ENCODE peak calls at places on chromosomes 3 and 15, in six cellular contexts. One of them, this sample, is unnamed.
A peak's percentile ranks its signal among the peaks of the same experiment; 100 is the strongest.

GRCh38 chr3:139715736-139716135 is 38.0 kb upstream of the NMNAT3 start:
- DNase-seq in GM12891: no peak
- DNase-seq in H1: no peak
- DNase-seq in K562: no peak
- DNase-seq in GM12878: no peak
- DNase-seq in HepG2: no peak
- DNase-seq in this sample: no peak

GRCh38 chr3:74393426-74393825 is 221.0 kb downstream of the CNTN3 start:
- DNase-seq in GM12891: no peak
- DNase-seq in H1: no peak
- DNase-seq in K562: no peak
- DNase-seq in GM12878: no peak
- DNase-seq in HepG2: no peak
- DNase-seq in this sample: no peak

GRCh38 chr15:49831206-49831965 is 210.5 kb downstream of the DTWD1 start:
- DNase-seq in GM12891: no peak
- DNase-seq in H1: no peak
- DNase-seq in K562: no peak
- DNase-seq in GM12878: no peak
- DNase-seq in HepG2: no peak
- DNase-seq in this sample: no peak

GRCh38 chr15:45254405-45255293 is 2.6 kb downstream of the SLC28A2 start:
- DNase-seq in GM12891: no peak
- DNase-seq in H1: no peak
- DNase-seq in K562: no peak
- DNase-seq in GM12878: no peak
- DNase-seq in HepG2: no peak
- DNase-seq in this sample: no peak

GRCh38 chr15:85048430-85048829 is 66.8 kb downstream of the PDE8A start:
- DNase-seq in GM12891: no peak
- DNase-seq in H1: no peak
- DNase-seq in K562: no peak
- DNase-seq in GM12878: no peak
- DNase-seq in HepG2: no peak
- DNase-seq in this sample: no peak

GRCh38 chr3:61627768-61628185 is 66.4 kb downstream of the PTPRG start:
- DNase-seq in GM12891: no peak
- DNase-seq in H1: no peak
- DNase-seq in K562: no peak
- DNase-seq in GM12878: no peak
- DNase-seq in HepG2: peak; percentile 95
- DNase-seq in this sample: no peak

GRCh38 chr3:133856316-133856715 is 39.4 kb downstream of the RAB6B start:
- DNase-seq in GM12891: no peak
- DNase-seq in H1: no peak
- DNase-seq in K562: no peak
- DNase-seq in GM12878: no peak
- DNase-seq in HepG2: no peak
- DNase-seq in this sample: no peak

GRCh38 chr3:133475245-133476010 is 75.6 kb downstream of the BFSP2 start:
- DNase-seq in GM12891: peak; percentile 56
- DNase-seq in H1: no peak
- DNase-seq in K562: no peak
- DNase-seq in GM12878: peak; percentile 89
- DNase-seq in HepG2: no peak
- DNase-seq in this sample: no peak

GRCh38 chr15:48102167-48102566 is 18.6 kb upstream of the SLC24A5 start:
- DNase-seq in GM12891: no peak
- DNase-seq in H1: no peak
- DNase-seq in K562: no peak
- DNase-seq in GM12878: no peak
- DNase-seq in HepG2: no peak
- DNase-seq in this sample: no peak

GRCh38 chr3:31129241-31129640 is 234.8 kb upstream of the GADL1 start:
- DNase-seq in GM12891: no peak
- DNase-seq in H1: no peak
- DNase-seq in K562: no peak
- DNase-seq in GM12878: peak; percentile 19
- DNase-seq in HepG2: no peak
- DNase-seq in this sample: no peak

GRCh38 chr3:60053518-60054265 is 1003.9 kb upstream of the CFAP20DC start:
- DNase-seq in GM12891: no peak
- DNase-seq in H1: no peak
- DNase-seq in K562: peak; percentile 4
- DNase-seq in GM12878: no peak
- DNase-seq in HepG2: no peak
- DNase-seq in this sample: no peak

GRCh38 chr3:112090899-112091586 is 4.9 kb downstream of the C3orf52 start:
- DNase-seq in GM12891: no peak
- DNase-seq in H1: no peak
- DNase-seq in K562: no peak
- DNase-seq in GM12878: no peak
- DNase-seq in HepG2: no peak
- DNase-seq in this sample: no peak

GRCh38 chr15:31280037-31280830 is 46.4 kb upstream of the KLF13 start:
- DNase-seq in GM12891: no peak
- DNase-seq in H1: peak; percentile 43
- DNase-seq in K562: no peak
- DNase-seq in GM12878: no peak
- DNase-seq in HepG2: peak; percentile 68
- DNase-seq in this sample: no peak

GRCh38 chr3:187899246-187899645 is 154.0 kb upstream of the BCL6 start:
- DNase-seq in GM12891: no peak
- DNase-seq in H1: no peak
- DNase-seq in K562: no peak
- DNase-seq in GM12878: no peak
- DNase-seq in HepG2: no peak
- DNase-seq in this sample: no peak

GRCh38 chr3:127787071-127787490 is 35.2 kb downstream of the MGLL start:
- DNase-seq in GM12891: no peak
- DNase-seq in H1: no peak
- DNase-seq in K562: no peak
- DNase-seq in GM12878: no peak
- DNase-seq in HepG2: no peak
- DNase-seq in this sample: no peak

GRCh38 chr3:167694121-167694520 is 40.4 kb upstream of the WDR49 start:
- DNase-seq in GM12891: no peak
- DNase-seq in H1: no peak
- DNase-seq in K562: no peak
- DNase-seq in GM12878: no peak
- DNase-seq in HepG2: no peak
- DNase-seq in this sample: no peak

GRCh38 chr3:139732729-139733128 is 55.0 kb upstream of the NMNAT3 start:
- DNase-seq in GM12891: no peak
- DNase-seq in H1: no peak
- DNase-seq in K562: no peak
- DNase-seq in GM12878: no peak
- DNase-seq in HepG2: no peak
- DNase-seq in this sample: no peak

GRCh38 chr15:60704717-60705116 is 225.8 kb upstream of the ICE2 start:
- DNase-seq in GM12891: no peak
- DNase-seq in H1: no peak
- DNase-seq in K562: no peak
- DNase-seq in GM12878: no peak
- DNase-seq in HepG2: no peak
- DNase-seq in this sample: no peak

GRCh38 chr3:104764499-104764898 is 602.2 kb upstream of the ALCAM start:
- DNase-seq in GM12891: no peak
- DNase-seq in H1: no peak
- DNase-seq in K562: no peak
- DNase-seq in GM12878: no peak
- DNase-seq in HepG2: no peak
- DNase-seq in this sample: no peak

GRCh38 chr15:79640206-79640605 is 208.1 kb downstream of the MINAR1 start:
- DNase-seq in GM12891: no peak
- DNase-seq in H1: no peak
- DNase-seq in K562: no peak
- DNase-seq in GM12878: no peak
- DNase-seq in HepG2: peak; percentile 7
- DNase-seq in this sample: no peak
- TF ChIP-seq TAF1 in GM12891: no peak
- TF ChIP-seq TAF1 in H1: no peak
- TF ChIP-seq TAF1 in K562: no peak
- TF ChIP-seq TAF1 in GM12878: no peak
- TF ChIP-seq TAF1 in HepG2: no peak
- TF ChIP-seq TAF1 in this sample: no peak

DNA sequence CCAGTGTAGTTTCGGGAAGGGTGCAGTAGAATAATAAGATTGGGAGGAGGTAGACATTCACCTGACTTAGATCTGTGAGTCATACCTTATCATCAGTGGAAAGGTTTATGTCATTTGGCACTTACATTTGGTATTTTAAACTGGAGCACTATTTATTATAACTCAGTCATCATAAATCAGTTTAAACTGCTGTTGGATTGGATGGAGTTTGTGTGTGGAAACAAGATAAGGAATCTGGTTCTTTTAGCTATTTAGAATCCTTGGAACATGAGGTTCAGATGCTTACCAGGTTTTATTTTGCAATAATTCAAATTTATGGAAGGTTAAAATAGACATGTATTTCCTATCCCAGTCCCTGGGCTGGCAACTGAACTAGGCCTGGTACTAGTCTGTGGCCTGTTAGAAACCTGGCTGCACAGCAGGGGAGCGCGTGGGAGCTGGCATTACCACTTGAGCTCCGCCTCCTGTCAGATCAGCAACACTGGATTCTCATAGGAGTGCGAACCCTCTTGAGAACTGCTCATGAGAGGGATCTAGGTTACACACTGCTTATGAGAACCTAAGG is 34.5 kb downstream of the ZFAND6 start:
- DNase-seq in GM12891: no peak
- DNase-seq in H1: no peak
- DNase-seq in K562: peak; percentile 15
- DNase-seq in GM12878: no peak
- DNase-seq in HepG2: no peak
- DNase-seq in this sample: no peak
- TF ChIP-seq POLR2AphosphoS5 in GM12891: no peak
- TF ChIP-seq POLR2AphosphoS5 in H1: no peak
- TF ChIP-seq POLR2AphosphoS5 in K562: no peak
- TF ChIP-seq POLR2AphosphoS5 in GM12878: no peak
- TF ChIP-seq POLR2AphosphoS5 in HepG2: no peak
- TF ChIP-seq POLR2AphosphoS5 in this sample: no peak

GRCh38 chr15:52019394-52020252 is 604 bp downstream of the MAPK6 start:
- DNase-seq in GM12891: peak; percentile 60
- DNase-seq in H1: peak; percentile 79
- DNase-seq in K562: peak; percentile 85
- DNase-seq in GM12878: no peak
- DNase-seq in HepG2: peak; percentile 75
- DNase-seq in this sample: peak; percentile 74
- TF ChIP-seq POLR2A in GM12891: peak; percentile 56
- TF ChIP-seq POLR2A in H1: peak; percentile 3
- TF ChIP-seq POLR2A in K562: peak; percentile 67
- TF ChIP-seq POLR2A in GM12878: no peak
- TF ChIP-seq POLR2A in HepG2: peak; percentile 62
- TF ChIP-seq POLR2A in this sample: peak; percentile 56

GRCh38 chr3:171173732-171174131 is 147.2 kb upstream of the SLC2A2 start:
- DNase-seq in GM12891: no peak
- DNase-seq in H1: no peak
- DNase-seq in K562: no peak
- DNase-seq in GM12878: no peak
- DNase-seq in HepG2: no peak
- DNase-seq in this sample: no peak
- TF ChIP-seq TAF1 in GM12891: no peak
- TF ChIP-seq TAF1 in H1: no peak
- TF ChIP-seq TAF1 in K562: no peak
- TF ChIP-seq TAF1 in GM12878: no peak
- TF ChIP-seq TAF1 in HepG2: no peak
- TF ChIP-seq TAF1 in this sample: no peak

DNA sequence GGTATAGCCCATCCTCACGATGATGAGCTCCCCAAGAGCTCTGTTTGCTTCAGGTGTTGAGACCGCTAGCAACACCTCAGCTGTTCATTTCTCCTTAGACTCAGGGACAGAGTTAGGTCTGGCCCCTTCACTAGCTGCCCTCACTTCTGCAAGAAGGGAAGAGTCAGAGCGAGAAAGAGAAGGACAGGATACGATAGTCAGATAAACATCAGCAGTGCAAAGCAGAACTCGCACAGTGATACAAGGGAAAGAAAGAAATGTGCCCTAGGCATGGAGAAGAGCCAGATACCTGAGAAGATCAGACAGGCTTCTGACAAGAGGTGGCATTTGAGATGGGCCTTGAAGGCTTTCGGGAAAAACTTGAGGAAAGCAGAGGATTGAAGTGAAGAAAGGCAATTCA is 106.2 kb downstream of the PGPEP1L start:
- DNase-seq in GM12891: no peak
- DNase-seq in H1: no peak
- DNase-seq in K562: no peak
- DNase-seq in GM12878: no peak
- DNase-seq in HepG2: no peak
- DNase-seq in this sample: no peak
- TF ChIP-seq POLR2AphosphoS5 in GM12891: no peak
- TF ChIP-seq POLR2AphosphoS5 in H1: no peak
- TF ChIP-seq POLR2AphosphoS5 in K562: no peak
- TF ChIP-seq POLR2AphosphoS5 in GM12878: no peak
- TF ChIP-seq POLR2AphosphoS5 in HepG2: no peak
- TF ChIP-seq POLR2AphosphoS5 in this sample: no peak

GRCh38 chr3:50605901-50606326 is 5.7 kb downstream of the CISH start:
- DNase-seq in GM12891: no peak
- DNase-seq in H1: no peak
- DNase-seq in K562: no peak
- DNase-seq in GM12878: no peak
- DNase-seq in HepG2: no peak
- DNase-seq in this sample: no peak
- TF ChIP-seq POLR2A in GM12891: no peak
- TF ChIP-seq POLR2A in H1: no peak
- TF ChIP-seq POLR2A in K562: peak; percentile 44
- TF ChIP-seq POLR2A in GM12878: no peak
- TF ChIP-seq POLR2A in HepG2: no peak
- TF ChIP-seq POLR2A in this sample: no peak

DNA sequence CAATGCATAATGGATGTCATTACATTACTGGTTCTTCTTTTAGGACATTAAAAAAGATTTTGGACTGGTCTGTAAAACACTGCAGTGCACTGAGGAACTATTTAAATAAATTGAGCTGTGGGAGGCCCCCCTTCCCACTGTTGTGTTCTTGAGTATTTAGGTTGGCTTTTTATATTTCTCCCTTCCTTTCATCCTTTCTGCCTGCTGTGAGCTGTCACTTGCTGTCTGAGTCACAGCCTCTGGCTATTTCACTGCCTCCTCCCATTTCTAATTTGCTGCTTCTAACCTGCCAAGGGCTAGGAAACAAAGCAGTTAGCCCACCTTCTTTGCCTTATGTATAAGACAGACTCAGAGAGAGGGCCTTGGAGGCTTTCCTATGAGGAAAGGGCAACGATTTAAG is 89.0 kb upstream of the FNDC3B start:
- DNase-seq in GM12891: no peak
- DNase-seq in H1: no peak
- DNase-seq in K562: no peak
- DNase-seq in GM12878: no peak
- DNase-seq in HepG2: peak; percentile 35
- DNase-seq in this sample: no peak
- TF ChIP-seq TAF1 in GM12891: no peak
- TF ChIP-seq TAF1 in H1: no peak
- TF ChIP-seq TAF1 in K562: no peak
- TF ChIP-seq TAF1 in GM12878: no peak
- TF ChIP-seq TAF1 in HepG2: no peak
- TF ChIP-seq TAF1 in this sample: no peak

DNA sequence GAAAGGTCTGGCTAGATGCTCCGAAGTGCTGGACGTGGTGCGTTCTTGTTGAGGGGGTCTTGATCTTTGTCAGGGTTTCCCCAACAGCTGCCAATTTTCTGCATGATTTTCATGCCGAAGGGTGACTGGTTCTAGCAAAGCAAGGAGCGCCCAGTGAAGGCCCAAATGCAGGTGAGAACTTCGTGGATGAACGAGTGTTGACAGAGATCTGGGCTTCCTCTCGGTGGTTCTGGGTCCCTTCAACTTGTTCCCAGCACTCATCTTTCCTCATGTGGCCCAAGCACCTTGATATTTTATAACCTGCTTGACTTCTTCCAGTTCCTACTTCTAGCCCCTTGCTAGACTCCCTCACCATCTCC is 40.8 kb upstream of the TFRC start:
- DNase-seq in GM12891: no peak
- DNase-seq in H1: no peak
- DNase-seq in K562: no peak
- DNase-seq in GM12878: no peak
- DNase-seq in HepG2: no peak
- DNase-seq in this sample: no peak
- TF ChIP-seq POLR2AphosphoS5 in GM12891: no peak
- TF ChIP-seq POLR2AphosphoS5 in H1: no peak
- TF ChIP-seq POLR2AphosphoS5 in K562: no peak
- TF ChIP-seq POLR2AphosphoS5 in GM12878: no peak
- TF ChIP-seq POLR2AphosphoS5 in HepG2: no peak
- TF ChIP-seq POLR2AphosphoS5 in this sample: no peak